ENCODE peak calls at places on chromosomes 5 and 9, in six cellular contexts. One of them, this sample, is unnamed.

GRCh38 chr9:136902259-136902821 is 16.0 kb downstream of the TRAF2 start:
- DNase-seq in cardiac muscle cell: peak
- DNase-seq in tibial artery: peak
- DNase-seq in aorta: peak
- DNase-seq in mammary epithelial cell: peak
- DNase-seq in lung: peak
- DNase-seq in this sample: peak

GRCh38 chr9:36871606-36872005 is 162.5 kb downstream of the PAX5 start:
- DNase-seq in lung: no peak
- DNase-seq in mammary epithelial cell: no peak
- DNase-seq in tibial artery: no peak
- DNase-seq in aorta: peak
- DNase-seq in cardiac muscle cell: no peak
- DNase-seq in this sample: no peak

GRCh38 chr5:124655943-124656459 is 90.4 kb downstream of the ZNF608 start:
- DNase-seq in tibial artery: no peak
- DNase-seq in lung: peak
- DNase-seq in cardiac muscle cell: peak
- DNase-seq in aorta: no peak
- DNase-seq in mammary epithelial cell: peak
- DNase-seq in this sample: peak

GRCh38 chr5:93607367-93608258 is 24.6 kb downstream of the NR2F1 start:
- DNase-seq in aorta: no peak
- DNase-seq in tibial artery: no peak
- DNase-seq in mammary epithelial cell: peak
- DNase-seq in lung: no peak
- DNase-seq in cardiac muscle cell: peak
- DNase-seq in this sample: no peak

GRCh38 chr9:117178596-117179111 is 236.2 kb downstream of the ASTN2 start:
- DNase-seq in cardiac muscle cell: no peak
- DNase-seq in tibial artery: no peak
- DNase-seq in mammary epithelial cell: no peak
- DNase-seq in aorta: no peak
- DNase-seq in lung: no peak
- DNase-seq in this sample: no peak

GRCh38 chr9:103627731-103628130 is 466.4 kb upstream of the SMC2 start:
- DNase-seq in tibial artery: no peak
- DNase-seq in lung: no peak
- DNase-seq in mammary epithelial cell: peak
- DNase-seq in cardiac muscle cell: no peak
- DNase-seq in aorta: no peak
- DNase-seq in this sample: peak

GRCh38 chr5:155027993-155028629 is 14.6 kb downstream of the KIF4B start:
- DNase-seq in lung: no peak
- DNase-seq in aorta: no peak
- DNase-seq in cardiac muscle cell: peak
- DNase-seq in tibial artery: no peak
- DNase-seq in mammary epithelial cell: peak
- DNase-seq in this sample: no peak

GRCh38 chr9:135865531-135865930 is 41.8 kb downstream of the CAMSAP1 start:
- DNase-seq in mammary epithelial cell: no peak
- DNase-seq in aorta: no peak
- DNase-seq in lung: no peak
- DNase-seq in tibial artery: no peak
- DNase-seq in cardiac muscle cell: no peak
- DNase-seq in this sample: no peak

GRCh38 chr9:88583901-88584596 is 49.1 kb downstream of the NXNL2 start:
- DNase-seq in tibial artery: no peak
- DNase-seq in aorta: no peak
- DNase-seq in cardiac muscle cell: peak
- DNase-seq in lung: no peak
- DNase-seq in mammary epithelial cell: peak
- DNase-seq in this sample: no peak

GRCh38 chr5:100864931-100865330 is 38.2 kb downstream of the ST8SIA4 start:
- DNase-seq in lung: no peak
- DNase-seq in cardiac muscle cell: no peak
- DNase-seq in mammary epithelial cell: no peak
- DNase-seq in aorta: no peak
- DNase-seq in tibial artery: no peak
- DNase-seq in this sample: no peak

GRCh38 chr5:150641826-150642566 is 1.5 kb downstream of the SYNPO start:
- DNase-seq in lung: no peak
- DNase-seq in cardiac muscle cell: no peak
- DNase-seq in mammary epithelial cell: no peak
- DNase-seq in aorta: peak
- DNase-seq in tibial artery: no peak
- DNase-seq in this sample: no peak

GRCh38 chr9:98765276-98765675 is 31.1 kb downstream of the ANKS6 start:
- DNase-seq in lung: no peak
- DNase-seq in aorta: no peak
- DNase-seq in tibial artery: no peak
- DNase-seq in cardiac muscle cell: no peak
- DNase-seq in mammary epithelial cell: peak
- DNase-seq in this sample: no peak

GRCh38 chr9:94913550-94913949 is 187.1 kb downstream of the AOPEP start:
- DNase-seq in aorta: no peak
- DNase-seq in lung: no peak
- DNase-seq in cardiac muscle cell: no peak
- DNase-seq in tibial artery: no peak
- DNase-seq in mammary epithelial cell: no peak
- DNase-seq in this sample: no peak

GRCh38 chr5:168734657-168735344 is 155.6 kb upstream of the PANK3 start:
- DNase-seq in cardiac muscle cell: peak
- DNase-seq in mammary epithelial cell: no peak
- DNase-seq in lung: no peak
- DNase-seq in tibial artery: peak
- DNase-seq in aorta: peak
- DNase-seq in this sample: no peak

GRCh38 chr9:88197781-88198345 is 59.6 kb upstream of the SPATA31C2 start:
- DNase-seq in tibial artery: no peak
- DNase-seq in lung: no peak
- DNase-seq in cardiac muscle cell: peak
- DNase-seq in aorta: no peak
- DNase-seq in mammary epithelial cell: peak
- DNase-seq in this sample: peak

GRCh38 chr9:126615251-126615790 is 1.6 kb downstream of the LMX1B start:
- DNase-seq in tibial artery: no peak
- DNase-seq in lung: peak
- DNase-seq in aorta: peak
- DNase-seq in mammary epithelial cell: peak
- DNase-seq in cardiac muscle cell: peak
- DNase-seq in this sample: no peak

GRCh38 chr9:127754761-127755557 is 19.9 kb upstream of the TOR2A start:
- DNase-seq in cardiac muscle cell: no peak
- DNase-seq in tibial artery: no peak
- DNase-seq in aorta: no peak
- DNase-seq in lung: no peak
- DNase-seq in mammary epithelial cell: no peak
- DNase-seq in this sample: no peak

GRCh38 chr5:143800715-143801114 is 11.2 kb upstream of the HMHB1 start:
- DNase-seq in tibial artery: no peak
- DNase-seq in mammary epithelial cell: no peak
- DNase-seq in aorta: no peak
- DNase-seq in lung: no peak
- DNase-seq in cardiac muscle cell: no peak
- DNase-seq in this sample: no peak

GRCh38 chr5:40383719-40384651 is 295.7 kb upstream of the PTGER4 start:
- DNase-seq in aorta: no peak
- DNase-seq in lung: no peak
- DNase-seq in cardiac muscle cell: peak
- DNase-seq in mammary epithelial cell: peak
- DNase-seq in tibial artery: no peak
- DNase-seq in this sample: no peak

GRCh38 chr5:95078868-95079267 is 206.0 kb downstream of the MCTP1 start:
- DNase-seq in aorta: no peak
- DNase-seq in mammary epithelial cell: no peak
- DNase-seq in tibial artery: no peak
- DNase-seq in lung: no peak
- DNase-seq in cardiac muscle cell: no peak
- DNase-seq in this sample: no peak

GRCh38 chr5:65749221-65749844 is 27.3 kb downstream of the NLN start:
- DNase-seq in aorta: no peak
- DNase-seq in cardiac muscle cell: no peak
- DNase-seq in lung: no peak
- DNase-seq in mammary epithelial cell: no peak
- DNase-seq in tibial artery: no peak
- DNase-seq in this sample: no peak

GRCh38 chr5:56951131-56951945 is 585 bp downstream of the MIER3 start:
- DNase-seq in mammary epithelial cell: peak
- DNase-seq in tibial artery: peak
- DNase-seq in lung: no peak
- DNase-seq in aorta: peak
- DNase-seq in cardiac muscle cell: peak
- DNase-seq in this sample: no peak

GRCh38 chr5:170917113-170917512 is 55.3 kb downstream of the RANBP17 start:
- DNase-seq in aorta: no peak
- DNase-seq in tibial artery: no peak
- DNase-seq in lung: no peak
- DNase-seq in cardiac muscle cell: peak
- DNase-seq in mammary epithelial cell: no peak
- DNase-seq in this sample: no peak

GRCh38 chr9:93488239-93488638 is 34.9 kb upstream of the FAM120AOS start:
- DNase-seq in lung: no peak
- DNase-seq in cardiac muscle cell: no peak
- DNase-seq in mammary epithelial cell: no peak
- DNase-seq in aorta: no peak
- DNase-seq in tibial artery: no peak
- DNase-seq in this sample: no peak

GRCh38 chr9:38227061-38227540 is 158.1 kb upstream of the SHB start:
- DNase-seq in mammary epithelial cell: peak
- DNase-seq in lung: peak
- DNase-seq in aorta: no peak
- DNase-seq in cardiac muscle cell: peak
- DNase-seq in tibial artery: no peak
- DNase-seq in this sample: peak

GRCh38 chr9:100101608-100102007 is 2.6 kb downstream of the INVS start:
- DNase-seq in aorta: no peak
- DNase-seq in lung: no peak
- DNase-seq in tibial artery: no peak
- DNase-seq in mammary epithelial cell: no peak
- DNase-seq in cardiac muscle cell: no peak
- DNase-seq in this sample: no peak

GRCh38 chr9:126722922-126723806 is 81.7 kb upstream of the ZBTB43 start:
- DNase-seq in mammary epithelial cell: no peak
- DNase-seq in aorta: no peak
- DNase-seq in lung: no peak
- DNase-seq in tibial artery: no peak
- DNase-seq in cardiac muscle cell: peak
- DNase-seq in this sample: no peak

GRCh38 chr5:20572560-20572959 is 584.6 kb upstream of the CDH18 start:
- DNase-seq in mammary epithelial cell: peak
- DNase-seq in lung: no peak
- DNase-seq in tibial artery: no peak
- DNase-seq in aorta: no peak
- DNase-seq in cardiac muscle cell: peak
- DNase-seq in this sample: peak

GRCh38 chr9:26243298-26243697 is 565.1 kb upstream of the TUSC1 start:
- DNase-seq in tibial artery: no peak
- DNase-seq in cardiac muscle cell: no peak
- DNase-seq in lung: no peak
- DNase-seq in aorta: no peak
- DNase-seq in mammary epithelial cell: no peak
- DNase-seq in this sample: no peak

GRCh38 chr9:26243722-26244121 is 565.5 kb upstream of the TUSC1 start:
- DNase-seq in mammary epithelial cell: no peak
- DNase-seq in aorta: no peak
- DNase-seq in cardiac muscle cell: no peak
- DNase-seq in tibial artery: no peak
- DNase-seq in lung: no peak
- DNase-seq in this sample: no peak

GRCh38 chr9:26245072-26245471 is 566.8 kb upstream of the TUSC1 start:
- DNase-seq in cardiac muscle cell: no peak
- DNase-seq in lung: no peak
- DNase-seq in aorta: no peak
- DNase-seq in mammary epithelial cell: no peak
- DNase-seq in tibial artery: no peak
- DNase-seq in this sample: no peak

GRCh38 chr9:26244661-26245060 is 566.4 kb upstream of the TUSC1 start:
- DNase-seq in aorta: no peak
- DNase-seq in mammary epithelial cell: no peak
- DNase-seq in lung: no peak
- DNase-seq in cardiac muscle cell: no peak
- DNase-seq in tibial artery: no peak
- DNase-seq in this sample: no peak
- H3K27ac ChIP-seq in aorta: no peak
- H3K27ac ChIP-seq in mammary epithelial cell: no peak
- H3K27ac ChIP-seq in lung: no peak
- H3K27ac ChIP-seq in cardiac muscle cell: no peak
- H3K27ac ChIP-seq in tibial artery: no peak
- H3K27ac ChIP-seq in this sample: no peak

GRCh38 chr9:113349434-113350337 is at the start of gene BSPRY:
- DNase-seq in aorta: no peak
- DNase-seq in mammary epithelial cell: no peak
- DNase-seq in lung: no peak
- DNase-seq in cardiac muscle cell: no peak
- DNase-seq in tibial artery: no peak
- DNase-seq in this sample: no peak
- H3K27ac ChIP-seq in aorta: no peak
- H3K27ac ChIP-seq in mammary epithelial cell: no peak
- H3K27ac ChIP-seq in lung: peak
- H3K27ac ChIP-seq in cardiac muscle cell: no peak
- H3K27ac ChIP-seq in tibial artery: no peak
- H3K27ac ChIP-seq in this sample: no peak

DNA sequence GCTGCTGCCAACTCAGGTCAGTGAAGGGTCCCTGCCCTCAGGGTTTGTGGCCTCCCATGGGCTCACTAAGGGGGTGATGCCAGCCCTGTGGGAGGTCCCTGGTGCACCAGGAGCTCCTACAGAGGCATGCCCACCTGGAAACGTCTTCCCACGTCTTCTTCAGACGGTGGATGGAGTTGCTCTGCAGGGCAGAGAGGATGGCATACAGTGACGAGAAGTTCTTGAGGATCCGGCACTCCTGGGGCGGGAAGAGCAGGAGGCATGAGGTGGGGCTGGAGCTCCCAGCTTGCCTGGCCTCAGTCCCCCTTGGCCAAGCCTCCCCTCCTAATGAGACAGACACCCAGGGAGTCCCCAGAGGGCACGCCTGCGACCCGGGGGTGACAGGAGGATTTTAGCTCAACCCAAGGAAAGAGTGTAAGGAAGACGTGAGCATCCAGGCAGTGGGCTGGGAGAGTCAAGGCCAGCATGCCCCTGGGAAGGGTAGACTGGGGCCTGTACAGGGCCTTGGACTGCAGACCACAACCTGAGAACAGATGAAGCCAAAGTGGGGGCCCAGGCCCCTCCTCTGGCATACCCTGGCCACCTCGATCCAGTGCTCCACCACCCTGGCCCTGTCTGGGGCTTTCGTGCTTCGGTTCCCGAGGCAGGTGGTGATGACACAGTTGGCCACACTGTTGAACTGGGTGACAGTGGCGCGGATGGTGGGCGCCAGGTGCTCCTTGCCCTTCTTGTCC is 14.4 kb downstream of the RALGDS start:
- DNase-seq in cardiac muscle cell: no peak
- DNase-seq in lung: no peak
- DNase-seq in tibial artery: peak
- DNase-seq in aorta: peak
- DNase-seq in mammary epithelial cell: no peak
- DNase-seq in this sample: no peak
- H3K27ac ChIP-seq in cardiac muscle cell: no peak
- H3K27ac ChIP-seq in lung: no peak
- H3K27ac ChIP-seq in tibial artery: no peak
- H3K27ac ChIP-seq in aorta: no peak
- H3K27ac ChIP-seq in mammary epithelial cell: no peak
- H3K27ac ChIP-seq in this sample: no peak

GRCh38 chr5:179287071-179287470 is 58.2 kb downstream of the ADAMTS2 start:
- DNase-seq in lung: no peak
- DNase-seq in tibial artery: peak
- DNase-seq in aorta: peak
- DNase-seq in mammary epithelial cell: no peak
- DNase-seq in cardiac muscle cell: no peak
- DNase-seq in this sample: no peak
- H3K27ac ChIP-seq in lung: no peak
- H3K27ac ChIP-seq in tibial artery: peak
- H3K27ac ChIP-seq in aorta: no peak
- H3K27ac ChIP-seq in mammary epithelial cell: no peak
- H3K27ac ChIP-seq in cardiac muscle cell: no peak
- H3K27ac ChIP-seq in this sample: no peak

This sample was measured in epithelial cell of prostate.